ENCODE peak calls at places on chromosomes 11 and 22, in ten cellular contexts. B is AG10803, J is fibroblast of lung, A is PC-9, O is progenitor cell of endocrine pancreas, C is tibial nerve, S is stomach, Y is body of pancreas, Q is RWPE1, R is A549. M is an unnamed sample.

GRCh38 chr11:68792400-68792955 is 41.2 kb upstream of the TESMIN start:
- DNase-seq in B (no peak), J (peak), Y (no peak), R (no peak), O (no peak), Q (no peak), A (no peak), S (no peak), C (no peak), M (no peak)

GRCh38 chr11:58640386-58641023 is 18.0 kb downstream of the CNTF start:
- DNase-seq in B (no peak), R (no peak), S (no peak), C (peak), Q (no peak), J (no peak), A (no peak), O (no peak), Y (peak), M (no peak)

GRCh38 chr22:17205432-17205831 is 13.8 kb downstream of the ADA2 start:
- DNase-seq in J (no peak), A (no peak), S (no peak), R (no peak), O (no peak), C (no peak), Q (no peak), Y (no peak), B (no peak), M (no peak)

GRCh38 chr11:128940603-128941002 is 2.1 kb downstream of the TP53AIP1 start:
- DNase-seq in O (no peak), B (no peak), Y (no peak), R (no peak), C (no peak), J (no peak), A (no peak), Q (peak), S (no peak), M (no peak)

GRCh38 chr11:112884012-112884767 is 77.0 kb upstream of the NCAM1 start:
- DNase-seq in Q (peak), S (no peak), A (no peak), J (peak), O (no peak), Y (no peak), B (peak), C (no peak), R (no peak), M (no peak)

GRCh38 chr11:126914941-126915340 is 85.6 kb downstream of the KIRREL3 start:
- DNase-seq in R (no peak), B (peak), Q (no peak), Y (no peak), C (no peak), A (no peak), O (no peak), S (no peak), J (peak), M (peak)

GRCh38 chr11:116563028-116563712 is 209.6 kb downstream of the BUD13 start:
- DNase-seq in C (no peak), J (peak), S (no peak), O (no peak), R (peak), B (peak), Y (peak), Q (no peak), A (no peak), M (peak)

GRCh38 chr11:62770778-62771143 is 435 bp upstream of the TAF6L start:
- DNase-seq in S (no peak), Y (peak), C (peak), Q (no peak), J (no peak), R (no peak), O (no peak), A (peak), B (peak), M (no peak)

GRCh38 chr11:129766858-129767604 is 48.6 kb upstream of the TMEM45B start:
- DNase-seq in C (no peak), A (peak), Q (no peak), Y (peak), J (peak), O (peak), S (peak), R (no peak), B (peak), M (peak)

GRCh38 chr11:134045799-134046635 is 22.9 kb upstream of the JAM3 start:
- DNase-seq in B (no peak), Q (no peak), Y (no peak), R (no peak), S (no peak), J (peak), C (no peak), A (no peak), O (no peak), M (no peak)

GRCh38 chr11:130513132-130513531 is 64.7 kb downstream of the ADAMTS15 start:
- DNase-seq in J (peak), S (peak), Q (no peak), O (no peak), C (no peak), Y (no peak), R (no peak), B (peak), A (no peak), M (peak)

GRCh38 chr11:31236052-31236652 is 133.4 kb downstream of the DCDC1 start:
- DNase-seq in J (peak), C (no peak), B (no peak), Y (no peak), R (no peak), A (no peak), O (no peak), Q (peak), S (no peak), M (no peak)
- TF ChIP-seq CTCF in J (no peak), C (peak), B (peak), Y (no peak), R (peak), A (peak), O (no peak), Q (peak), S (no peak), M (peak)

DNA sequence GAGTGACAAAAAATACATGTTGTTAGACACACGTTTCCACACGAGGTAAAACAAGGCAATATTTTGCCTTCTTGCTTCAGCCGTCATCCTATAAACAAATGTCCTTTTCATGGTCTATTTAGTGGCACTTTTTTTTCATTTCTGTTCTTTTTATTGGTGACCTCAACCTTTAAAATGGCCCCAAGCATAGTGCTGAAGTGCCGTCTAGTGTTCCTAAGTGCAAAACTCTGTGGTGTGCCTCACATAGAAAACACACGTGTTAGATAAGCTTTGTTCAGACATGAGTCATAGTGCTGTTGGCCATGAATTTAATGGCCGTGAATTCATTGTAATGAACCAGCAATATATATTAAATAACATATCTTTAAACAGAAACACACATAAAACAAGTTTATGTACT is 15.6 kb downstream of the OVCH2 start:
- DNase-seq in B (no peak), S (no peak), C (no peak), Y (no peak), A (no peak), J (no peak), R (no peak), Q (no peak), O (no peak), M (no peak)
- TF ChIP-seq CTCF in B (no peak), S (peak), C (no peak), Y (no peak), A (no peak), J (no peak), R (no peak), Q (no peak), O (peak), M (no peak)

GRCh38 chr11:117910525-117910924 is 18.7 kb downstream of the TMPRSS13 start:
- DNase-seq in Y (no peak), R (no peak), Q (no peak), C (no peak), A (no peak), O (no peak), S (no peak), B (no peak), J (no peak), M (no peak)
- TF ChIP-seq CTCF in Y (no peak), R (no peak), Q (no peak), C (no peak), A (no peak), O (no peak), S (no peak), B (no peak), J (no peak), M (no peak)

GRCh38 chr11:43358308-43358669 is 431 bp upstream of the TTC17 start:
- DNase-seq in S (no peak), Q (no peak), C (no peak), Y (no peak), A (no peak), B (no peak), O (no peak), J (no peak), R (no peak), M (no peak)

GRCh38 chr11:43354311-43354710 is 4.4 kb upstream of the TTC17 start:
- DNase-seq in Q (no peak), B (no peak), S (no peak), A (no peak), Y (no peak), J (no peak), C (no peak), O (no peak), R (no peak), M (no peak)

GRCh38 chr11:43360361-43361032 is 1.8 kb downstream of the TTC17 start:
- DNase-seq in B (peak), C (no peak), S (no peak), O (no peak), Q (no peak), J (no peak), A (no peak), Y (no peak), R (no peak), M (no peak)

GRCh38 chr11:43358670-43359431 is at the start of gene TTC17:
- DNase-seq in Y (peak), R (peak), C (peak), Q (peak), S (peak), O (peak), J (peak), B (peak), A (peak), M (peak)

DNA sequence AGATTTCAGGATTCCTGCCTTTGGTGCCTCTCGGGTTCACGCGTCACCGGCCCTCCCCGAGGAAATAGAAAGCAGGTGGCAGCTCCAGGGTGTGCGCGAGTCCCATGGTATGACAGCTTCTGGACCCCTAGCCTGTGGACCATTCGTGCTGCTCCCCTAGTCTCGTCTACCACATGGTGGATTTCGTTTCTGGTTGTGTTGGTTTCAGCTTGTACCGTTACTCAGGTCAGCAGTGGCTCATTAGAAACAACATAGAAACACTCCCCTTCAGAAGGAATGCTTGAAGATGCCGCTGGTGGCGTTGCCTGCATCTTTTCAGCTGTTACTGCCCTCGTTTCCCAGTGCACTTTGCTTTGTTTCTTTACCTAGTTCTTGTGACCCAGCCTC is 705 bp downstream of the TTC17 start:
- DNase-seq in Y (no peak), S (no peak), B (peak), O (no peak), A (no peak), C (peak), Q (peak), R (peak), J (peak), M (peak)
- TF ChIP-seq CTCF in Y (no peak), S (no peak), B (peak), O (no peak), A (no peak), C (no peak), Q (no peak), R (no peak), J (no peak), M (no peak)

DNA sequence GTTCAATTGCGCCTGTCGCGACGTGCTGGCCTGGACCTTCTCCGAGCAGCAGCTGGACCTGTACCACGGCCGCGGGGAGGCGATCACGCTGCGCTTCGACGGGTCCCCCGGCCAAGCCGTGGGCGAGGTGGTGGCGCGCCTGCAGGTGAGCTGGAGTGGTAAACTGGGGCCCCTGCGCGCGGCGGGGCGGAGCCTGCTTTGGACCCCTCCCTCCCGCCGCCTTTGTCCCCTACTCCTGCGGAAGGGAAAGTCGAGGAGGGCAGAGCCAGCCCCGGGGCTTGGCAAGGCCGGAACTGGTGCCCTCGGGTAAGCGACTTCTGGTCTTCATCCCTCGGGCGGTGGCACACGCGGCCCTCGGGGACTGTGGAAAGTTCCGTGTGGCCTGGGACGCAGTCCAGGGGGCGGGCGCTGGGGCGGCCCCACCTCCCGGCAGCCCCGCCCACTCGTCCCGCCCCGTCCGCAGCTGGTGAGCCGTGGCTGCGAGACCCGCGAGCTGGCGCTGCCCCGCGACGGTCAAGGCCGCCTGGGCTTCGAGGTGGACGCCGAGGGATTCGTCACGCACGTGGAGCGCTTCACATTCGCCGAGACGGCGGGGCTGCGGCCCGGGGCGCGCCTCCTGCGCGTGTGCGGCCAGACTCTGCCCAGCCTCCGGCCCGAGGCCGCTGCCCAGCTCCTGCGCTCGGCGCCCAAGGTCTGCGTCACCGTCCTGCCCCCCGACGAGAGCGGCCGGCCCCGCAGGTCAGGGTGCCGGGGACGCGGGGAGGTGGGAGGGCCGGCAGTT is 9.2 kb downstream of the SIPA1 start:
- DNase-seq in Q (no peak), Y (peak), B (no peak), A (no peak), J (peak), C (no peak), O (no peak), R (peak), S (peak), M (no peak)
- TF ChIP-seq CTCF in Q (no peak), Y (no peak), B (no peak), A (no peak), J (no peak), C (no peak), O (no peak), R (no peak), S (no peak), M (no peak)

DNA sequence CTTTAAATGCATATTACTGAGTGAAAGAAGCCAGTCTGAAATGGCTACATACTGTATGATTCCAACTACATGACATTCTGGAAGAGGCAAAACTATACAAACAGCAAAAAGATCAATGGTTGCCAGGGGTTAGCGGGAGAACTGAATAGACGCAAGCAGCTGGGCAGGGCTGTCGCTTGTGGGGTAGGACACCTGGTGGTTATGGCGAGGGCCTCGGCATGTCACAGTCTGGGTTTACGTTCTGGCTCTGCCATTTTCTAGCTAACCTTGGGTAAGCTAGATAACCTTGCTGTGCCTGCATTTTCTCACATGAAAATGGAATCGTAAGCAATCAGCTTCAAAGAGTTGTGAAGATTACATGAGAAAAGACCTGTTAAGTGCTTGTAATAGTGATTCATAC is 55.2 kb upstream of the SYT13 start:
- DNase-seq in J (no peak), Y (no peak), B (no peak), A (no peak), S (no peak), Q (no peak), O (no peak), R (no peak), C (no peak), M (no peak)
- TF ChIP-seq CTCF in J (no peak), Y (no peak), B (no peak), A (no peak), S (no peak), Q (no peak), O (peak), R (no peak), C (no peak), M (no peak)

DNA sequence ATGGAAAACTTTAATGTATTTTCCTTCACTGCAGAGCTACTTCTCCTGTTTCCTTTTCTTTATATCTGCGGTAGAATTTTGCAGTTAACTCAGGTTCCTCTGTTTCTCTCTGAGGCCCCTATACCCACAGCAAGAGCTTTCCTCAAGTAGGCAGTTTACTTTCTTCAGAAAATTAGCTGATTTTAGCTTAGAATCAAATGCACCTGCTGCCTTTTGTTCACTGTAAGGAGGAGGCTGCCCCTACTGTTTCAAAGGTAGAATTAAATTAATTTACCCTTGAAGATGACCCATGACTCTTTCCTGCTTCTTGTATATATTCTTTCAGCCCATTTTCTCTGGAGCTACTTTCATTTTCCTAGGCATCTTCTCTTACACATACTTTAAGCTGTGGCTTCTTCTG is 68.7 kb upstream of the GDPD4 start:
- DNase-seq in R (peak), O (no peak), A (no peak), B (no peak), S (no peak), J (no peak), C (no peak), Y (no peak), Q (no peak), M (no peak)
- TF ChIP-seq CTCF in R (no peak), O (no peak), A (peak), B (no peak), S (no peak), J (no peak), C (no peak), Y (no peak), Q (no peak), M (peak)

GRCh38 chr11:72814139-72814830 is at the start of gene ATG16L2:
- DNase-seq in B (peak), R (peak), A (peak), O (peak), C (peak), Q (peak), J (peak), S (peak), Y (peak), M (peak)
- TF ChIP-seq CTCF in B (no peak), R (peak), A (no peak), O (peak), C (no peak), Q (no peak), J (no peak), S (no peak), Y (peak), M (peak)

DNA sequence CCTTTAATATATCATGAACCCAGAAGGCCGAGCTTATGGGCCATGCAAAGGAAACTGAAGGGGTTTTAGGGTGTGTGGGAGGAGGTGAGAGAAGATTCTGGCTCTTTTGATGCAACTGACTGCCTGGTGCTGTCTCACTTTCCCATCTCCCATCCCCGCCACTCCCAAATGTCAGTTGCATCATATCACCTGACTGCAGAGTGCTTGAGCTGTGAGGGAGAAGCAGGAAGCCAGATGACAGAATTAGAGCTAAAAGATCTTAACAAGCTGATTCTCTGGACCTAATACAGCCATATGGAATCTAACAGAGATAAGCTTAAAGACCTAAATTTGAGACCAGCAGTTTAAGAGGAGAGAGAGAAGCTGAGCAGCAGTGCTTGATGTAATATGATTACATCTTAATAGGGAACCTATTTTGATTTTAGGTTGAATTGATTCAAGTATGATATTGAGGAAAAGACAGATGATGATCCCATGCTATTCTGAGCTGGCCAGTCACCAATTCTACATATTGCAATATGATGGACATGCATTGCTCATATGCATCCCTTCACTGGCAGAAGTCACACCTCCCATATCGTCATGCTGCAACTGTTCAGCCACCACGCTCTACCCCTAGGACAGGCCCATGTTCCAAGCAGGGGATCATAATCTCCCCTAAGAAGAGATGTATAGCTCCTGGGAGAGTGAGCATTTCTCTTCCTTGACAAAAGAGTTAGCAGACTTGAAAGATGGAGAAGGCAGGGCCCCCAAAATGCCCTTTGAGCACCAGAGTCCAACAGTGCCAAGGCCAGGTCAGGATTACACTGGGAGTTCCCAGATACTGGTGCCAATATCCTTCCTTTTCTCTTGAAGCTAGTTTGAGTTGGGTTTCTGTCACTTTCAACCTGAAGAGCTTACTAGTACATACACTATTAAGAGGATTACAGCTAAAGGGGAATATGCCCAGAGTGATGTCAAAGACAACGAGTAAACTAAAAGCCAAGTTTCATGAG is 44.9 kb downstream of the PLEKHA7 start:
- DNase-seq in O (no peak), R (no peak), Q (no peak), S (no peak), A (no peak), J (no peak), C (no peak), B (no peak), Y (no peak), M (no peak)
- TF ChIP-seq CTCF in O (no peak), R (no peak), Q (no peak), S (no peak), A (no peak), J (no peak), C (no peak), B (no peak), Y (no peak), M (no peak)

M was measured in HFFc6.